ENCODE peak calls at places on chromosomes 16 and 17, in four cellular contexts. T is NCI-H446, F is EH, S is left ventricle myocardium superior. J is an unnamed sample.

GRCh38 chr16:11677959-11678881 is 10.0 kb downstream of the SNN start:
- DNase-seq in S (no peak), F (no peak), T (no peak), J (no peak)

GRCh38 chr16:84648595-84649510 is 542 bp downstream of the KLHL36 start:
- DNase-seq in T (no peak), S (peak; percentile 81), F (peak; percentile 15), J (peak; percentile 71)

GRCh38 chr16:89066746-89067145 is 26.9 kb upstream of the ACSF3 start:
- DNase-seq in T (no peak), S (no peak), F (no peak), J (no peak)

GRCh38 chr16:10859020-10859419 is 18.0 kb upstream of the CIITA start:
- DNase-seq in F (no peak), S (no peak), T (no peak), J (no peak)

GRCh38 chr16:3112058-3112880 is at the start of gene ZNF205:
- DNase-seq in F (peak; percentile 71), T (peak; percentile 80), S (peak; percentile 85), J (peak; percentile 90)

GRCh38 chr17:49952912-49953497 is 16.0 kb upstream of the DLX4 start:
- DNase-seq in F (peak; percentile 58), S (no peak), T (no peak), J (no peak)

GRCh38 chr16:72901012-72901411 is 146.9 kb downstream of the ZFHX3 start:
- DNase-seq in F (no peak), S (no peak), T (no peak), J (no peak)

GRCh38 chr16:79509221-79509631 is 91.3 kb downstream of the MAF start:
- DNase-seq in S (peak; percentile 50), T (no peak), F (no peak), J (peak; percentile 14)

GRCh38 chr16:85640254-85640558 is 27.1 kb downstream of the GSE1 start:
- DNase-seq in F (no peak), T (no peak), S (no peak), J (no peak)

GRCh38 chr16:31010539-31010938 is at the start of gene STX1B:
- DNase-seq in S (no peak), F (peak; percentile 36), T (peak; percentile 50), J (peak; percentile 78)

GRCh38 chr16:14309906-14310305 is 238.8 kb downstream of the MRTFB start:
- DNase-seq in F (peak; percentile 86), T (no peak), S (no peak), J (no peak)

GRCh38 chr17:2299756-2300155 is 3.8 kb downstream of the SMG6 start:
- DNase-seq in T (no peak), S (no peak), F (no peak), J (no peak)

GRCh38 chr17:5133311-5133710 is 17.5 kb downstream of the USP6 start:
- DNase-seq in T (no peak), S (no peak), F (no peak), J (no peak)

GRCh38 chr16:87201052-87201451 is 116.1 kb downstream of the C16orf95 start:
- DNase-seq in F (peak; percentile 97), S (peak; percentile 78), T (no peak), J (peak; percentile 55)

GRCh38 chr16:23174622-23175021 is 7.9 kb upstream of the SCNN1G start:
- DNase-seq in T (no peak), S (no peak), F (peak; percentile 35), J (no peak)

GRCh38 chr17:78237403-78238012 is 6.1 kb downstream of the TMEM235 start:
- DNase-seq in F (no peak), T (peak; percentile 85), S (peak; percentile 61), J (peak; percentile 68)

GRCh38 chr16:57191056-57191536 is 5.0 kb downstream of the RSPRY1 start:
- DNase-seq in F (peak; percentile 69), T (no peak), S (no peak), J (no peak)

GRCh38 chr17:61452301-61453290 is at the start of gene TBX4:
- DNase-seq in T (no peak), S (no peak), F (no peak), J (no peak)

GRCh38 chr17:34980681-34981537 is 597 bp downstream of the LIG3 start:
- DNase-seq in S (peak; percentile 89), T (peak; percentile 79), F (peak; percentile 87), J (peak; percentile 98)

GRCh38 chr16:23072084-23072599 is 77.1 kb downstream of the USP31 start:
- DNase-seq in T (no peak), S (peak; percentile 95), F (peak; percentile 74), J (peak; percentile 40)

GRCh38 chr17:2366747-2367494 is 29.6 kb downstream of the SGSM2 start:
- DNase-seq in T (no peak), S (no peak), F (no peak), J (no peak)

GRCh38 chr17:39658760-39659159 is 6.4 kb upstream of the TCAP start:
- DNase-seq in T (no peak), F (no peak), S (no peak), J (no peak)

GRCh38 chr17:50443492-50444051 is 17.6 kb downstream of the ACSF2 start:
- DNase-seq in T (peak; percentile 13), F (peak; percentile 10), S (no peak), J (no peak)

J was measured in frontal cortex.